ENCODE peak calls at places on chromosomes 4 and X, in seven cellular contexts. One of them, this sample, is unnamed.

GRCh38 chr4:7666744-7667143 is 232.0 kb upstream of the PSAPL1 start:
- DNase-seq in activated naive CD8-positive, alpha-beta T cell treated with anti-CD3 and anti-CD28 coated beads, Interleukin-2, amount 50 U/mL, for 16 hours: no peak
- DNase-seq in activated CD4-positive, alpha-beta T cell treated with anti-CD3 and anti-CD28 coated beads, Interleukin-2, amount 50 U/mL, for 48 hours: no peak
- DNase-seq in MG63: no peak
- DNase-seq in fibroblast of mammary gland: no peak
- DNase-seq in transverse colon: no peak
- DNase-seq in KBM-7: no peak
- DNase-seq in this sample: no peak

GRCh38 chrX:71999535-71999934 is 88.9 kb downstream of the NHSL2 start:
- DNase-seq in activated naive CD8-positive, alpha-beta T cell treated with anti-CD3 and anti-CD28 coated beads, Interleukin-2, amount 50 U/mL, for 16 hours: no peak
- DNase-seq in activated CD4-positive, alpha-beta T cell treated with anti-CD3 and anti-CD28 coated beads, Interleukin-2, amount 50 U/mL, for 48 hours: no peak
- DNase-seq in MG63: no peak
- DNase-seq in fibroblast of mammary gland: no peak
- DNase-seq in transverse colon: no peak
- DNase-seq in KBM-7: no peak
- DNase-seq in this sample: no peak

GRCh38 chr4:43757147-43757546 is 691.5 kb downstream of the KCTD8 start:
- DNase-seq in activated naive CD8-positive, alpha-beta T cell treated with anti-CD3 and anti-CD28 coated beads, Interleukin-2, amount 50 U/mL, for 16 hours: no peak
- DNase-seq in activated CD4-positive, alpha-beta T cell treated with anti-CD3 and anti-CD28 coated beads, Interleukin-2, amount 50 U/mL, for 48 hours: no peak
- DNase-seq in MG63: no peak
- DNase-seq in fibroblast of mammary gland: no peak
- DNase-seq in transverse colon: no peak
- DNase-seq in KBM-7: no peak
- DNase-seq in this sample: no peak

GRCh38 chrX:109732319-109732779 is 708 bp downstream of the ACSL4 start:
- DNase-seq in activated naive CD8-positive, alpha-beta T cell treated with anti-CD3 and anti-CD28 coated beads, Interleukin-2, amount 50 U/mL, for 16 hours: no peak
- DNase-seq in activated CD4-positive, alpha-beta T cell treated with anti-CD3 and anti-CD28 coated beads, Interleukin-2, amount 50 U/mL, for 48 hours: peak
- DNase-seq in MG63: peak
- DNase-seq in fibroblast of mammary gland: peak
- DNase-seq in transverse colon: no peak
- DNase-seq in KBM-7: peak
- DNase-seq in this sample: peak

GRCh38 chr4:7381890-7382633 is 52.7 kb downstream of the PSAPL1 start:
- DNase-seq in activated naive CD8-positive, alpha-beta T cell treated with anti-CD3 and anti-CD28 coated beads, Interleukin-2, amount 50 U/mL, for 16 hours: no peak
- DNase-seq in activated CD4-positive, alpha-beta T cell treated with anti-CD3 and anti-CD28 coated beads, Interleukin-2, amount 50 U/mL, for 48 hours: no peak
- DNase-seq in MG63: no peak
- DNase-seq in fibroblast of mammary gland: no peak
- DNase-seq in transverse colon: no peak
- DNase-seq in KBM-7: no peak
- DNase-seq in this sample: peak

GRCh38 chrX:41561045-41561444 is 113.9 kb downstream of the NYX start:
- DNase-seq in activated naive CD8-positive, alpha-beta T cell treated with anti-CD3 and anti-CD28 coated beads, Interleukin-2, amount 50 U/mL, for 16 hours: no peak
- DNase-seq in activated CD4-positive, alpha-beta T cell treated with anti-CD3 and anti-CD28 coated beads, Interleukin-2, amount 50 U/mL, for 48 hours: peak
- DNase-seq in MG63: peak
- DNase-seq in fibroblast of mammary gland: peak
- DNase-seq in transverse colon: no peak
- DNase-seq in KBM-7: peak
- DNase-seq in this sample: no peak

GRCh38 chr4:82611982-82612381 is 50.2 kb upstream of the TMEM150C start:
- DNase-seq in activated naive CD8-positive, alpha-beta T cell treated with anti-CD3 and anti-CD28 coated beads, Interleukin-2, amount 50 U/mL, for 16 hours: no peak
- DNase-seq in activated CD4-positive, alpha-beta T cell treated with anti-CD3 and anti-CD28 coated beads, Interleukin-2, amount 50 U/mL, for 48 hours: no peak
- DNase-seq in MG63: no peak
- DNase-seq in fibroblast of mammary gland: no peak
- DNase-seq in transverse colon: no peak
- DNase-seq in KBM-7: no peak
- DNase-seq in this sample: no peak

GRCh38 chrX:19899234-19899788 is 11.9 kb upstream of the SH3KBP1 start:
- DNase-seq in activated naive CD8-positive, alpha-beta T cell treated with anti-CD3 and anti-CD28 coated beads, Interleukin-2, amount 50 U/mL, for 16 hours: no peak
- DNase-seq in activated CD4-positive, alpha-beta T cell treated with anti-CD3 and anti-CD28 coated beads, Interleukin-2, amount 50 U/mL, for 48 hours: no peak
- DNase-seq in MG63: no peak
- DNase-seq in fibroblast of mammary gland: no peak
- DNase-seq in transverse colon: no peak
- DNase-seq in KBM-7: no peak
- DNase-seq in this sample: no peak

GRCh38 chrX:147832707-147833348 is 78.9 kb upstream of the FMR1 start:
- DNase-seq in activated naive CD8-positive, alpha-beta T cell treated with anti-CD3 and anti-CD28 coated beads, Interleukin-2, amount 50 U/mL, for 16 hours: no peak
- DNase-seq in activated CD4-positive, alpha-beta T cell treated with anti-CD3 and anti-CD28 coated beads, Interleukin-2, amount 50 U/mL, for 48 hours: no peak
- DNase-seq in MG63: no peak
- DNase-seq in fibroblast of mammary gland: no peak
- DNase-seq in transverse colon: no peak
- DNase-seq in KBM-7: no peak
- DNase-seq in this sample: no peak

GRCh38 chr4:138178566-138178965 is 63.6 kb downstream of the SLC7A11 start:
- DNase-seq in activated naive CD8-positive, alpha-beta T cell treated with anti-CD3 and anti-CD28 coated beads, Interleukin-2, amount 50 U/mL, for 16 hours: no peak
- DNase-seq in activated CD4-positive, alpha-beta T cell treated with anti-CD3 and anti-CD28 coated beads, Interleukin-2, amount 50 U/mL, for 48 hours: no peak
- DNase-seq in MG63: no peak
- DNase-seq in fibroblast of mammary gland: peak
- DNase-seq in transverse colon: no peak
- DNase-seq in KBM-7: no peak
- DNase-seq in this sample: no peak

GRCh38 chr4:142315999-142316398 is 530.1 kb downstream of the INPP4B start:
- DNase-seq in activated naive CD8-positive, alpha-beta T cell treated with anti-CD3 and anti-CD28 coated beads, Interleukin-2, amount 50 U/mL, for 16 hours: no peak
- DNase-seq in activated CD4-positive, alpha-beta T cell treated with anti-CD3 and anti-CD28 coated beads, Interleukin-2, amount 50 U/mL, for 48 hours: no peak
- DNase-seq in MG63: no peak
- DNase-seq in fibroblast of mammary gland: no peak
- DNase-seq in transverse colon: no peak
- DNase-seq in KBM-7: no peak
- DNase-seq in this sample: no peak

GRCh38 chrX:53160297-53160983 is 64.6 kb downstream of the KDM5C start:
- DNase-seq in activated naive CD8-positive, alpha-beta T cell treated with anti-CD3 and anti-CD28 coated beads, Interleukin-2, amount 50 U/mL, for 16 hours: no peak
- DNase-seq in activated CD4-positive, alpha-beta T cell treated with anti-CD3 and anti-CD28 coated beads, Interleukin-2, amount 50 U/mL, for 48 hours: no peak
- DNase-seq in MG63: no peak
- DNase-seq in fibroblast of mammary gland: no peak
- DNase-seq in transverse colon: peak
- DNase-seq in KBM-7: no peak
- DNase-seq in this sample: no peak

GRCh38 chrX:50874878-50875277 is 35.7 kb upstream of the BMP15 start:
- DNase-seq in activated naive CD8-positive, alpha-beta T cell treated with anti-CD3 and anti-CD28 coated beads, Interleukin-2, amount 50 U/mL, for 16 hours: no peak
- DNase-seq in activated CD4-positive, alpha-beta T cell treated with anti-CD3 and anti-CD28 coated beads, Interleukin-2, amount 50 U/mL, for 48 hours: no peak
- DNase-seq in MG63: no peak
- DNase-seq in fibroblast of mammary gland: no peak
- DNase-seq in transverse colon: no peak
- DNase-seq in KBM-7: no peak
- DNase-seq in this sample: no peak

GRCh38 chrX:38811515-38812239 is 10.4 kb downstream of the MID1IP1 start:
- DNase-seq in activated naive CD8-positive, alpha-beta T cell treated with anti-CD3 and anti-CD28 coated beads, Interleukin-2, amount 50 U/mL, for 16 hours: no peak
- DNase-seq in activated CD4-positive, alpha-beta T cell treated with anti-CD3 and anti-CD28 coated beads, Interleukin-2, amount 50 U/mL, for 48 hours: no peak
- DNase-seq in MG63: no peak
- DNase-seq in fibroblast of mammary gland: no peak
- DNase-seq in transverse colon: no peak
- DNase-seq in KBM-7: peak
- DNase-seq in this sample: no peak

GRCh38 chr4:89829470-89830138 is 7.4 kb downstream of the SNCA start:
- DNase-seq in activated naive CD8-positive, alpha-beta T cell treated with anti-CD3 and anti-CD28 coated beads, Interleukin-2, amount 50 U/mL, for 16 hours: no peak
- DNase-seq in activated CD4-positive, alpha-beta T cell treated with anti-CD3 and anti-CD28 coated beads, Interleukin-2, amount 50 U/mL, for 48 hours: no peak
- DNase-seq in MG63: no peak
- DNase-seq in fibroblast of mammary gland: peak
- DNase-seq in transverse colon: peak
- DNase-seq in KBM-7: peak
- DNase-seq in this sample: no peak

GRCh38 chr4:973431-974397 is at the start of gene DGKQ:
- DNase-seq in activated naive CD8-positive, alpha-beta T cell treated with anti-CD3 and anti-CD28 coated beads, Interleukin-2, amount 50 U/mL, for 16 hours: peak
- DNase-seq in activated CD4-positive, alpha-beta T cell treated with anti-CD3 and anti-CD28 coated beads, Interleukin-2, amount 50 U/mL, for 48 hours: peak
- DNase-seq in MG63: peak
- DNase-seq in fibroblast of mammary gland: peak
- DNase-seq in transverse colon: peak
- DNase-seq in KBM-7: no peak
- DNase-seq in this sample: peak

GRCh38 chrX:21490341-21490740 is 116.1 kb downstream of the CNKSR2 start:
- DNase-seq in activated naive CD8-positive, alpha-beta T cell treated with anti-CD3 and anti-CD28 coated beads, Interleukin-2, amount 50 U/mL, for 16 hours: no peak
- DNase-seq in activated CD4-positive, alpha-beta T cell treated with anti-CD3 and anti-CD28 coated beads, Interleukin-2, amount 50 U/mL, for 48 hours: no peak
- DNase-seq in MG63: no peak
- DNase-seq in fibroblast of mammary gland: no peak
- DNase-seq in transverse colon: no peak
- DNase-seq in KBM-7: no peak
- DNase-seq in this sample: no peak

GRCh38 chr4:5722328-5722727 is 11.3 kb downstream of the EVC start:
- DNase-seq in activated naive CD8-positive, alpha-beta T cell treated with anti-CD3 and anti-CD28 coated beads, Interleukin-2, amount 50 U/mL, for 16 hours: no peak
- DNase-seq in activated CD4-positive, alpha-beta T cell treated with anti-CD3 and anti-CD28 coated beads, Interleukin-2, amount 50 U/mL, for 48 hours: no peak
- DNase-seq in MG63: no peak
- DNase-seq in fibroblast of mammary gland: peak
- DNase-seq in transverse colon: no peak
- DNase-seq in KBM-7: no peak
- DNase-seq in this sample: no peak

GRCh38 chr4:182642831-182643230 is 274.4 kb downstream of the DCTD start:
- DNase-seq in activated naive CD8-positive, alpha-beta T cell treated with anti-CD3 and anti-CD28 coated beads, Interleukin-2, amount 50 U/mL, for 16 hours: no peak
- DNase-seq in activated CD4-positive, alpha-beta T cell treated with anti-CD3 and anti-CD28 coated beads, Interleukin-2, amount 50 U/mL, for 48 hours: no peak
- DNase-seq in MG63: no peak
- DNase-seq in fibroblast of mammary gland: peak
- DNase-seq in transverse colon: no peak
- DNase-seq in KBM-7: no peak
- DNase-seq in this sample: peak

GRCh38 chr4:4864940-4865704 is 5.7 kb downstream of the MSX1 start:
- DNase-seq in activated naive CD8-positive, alpha-beta T cell treated with anti-CD3 and anti-CD28 coated beads, Interleukin-2, amount 50 U/mL, for 16 hours: no peak
- DNase-seq in activated CD4-positive, alpha-beta T cell treated with anti-CD3 and anti-CD28 coated beads, Interleukin-2, amount 50 U/mL, for 48 hours: no peak
- DNase-seq in MG63: no peak
- DNase-seq in fibroblast of mammary gland: no peak
- DNase-seq in transverse colon: no peak
- DNase-seq in KBM-7: no peak
- DNase-seq in this sample: peak

GRCh38 chr4:3702551-3703221 is 63.5 kb upstream of the ADRA2C start:
- DNase-seq in activated naive CD8-positive, alpha-beta T cell treated with anti-CD3 and anti-CD28 coated beads, Interleukin-2, amount 50 U/mL, for 16 hours: no peak
- DNase-seq in activated CD4-positive, alpha-beta T cell treated with anti-CD3 and anti-CD28 coated beads, Interleukin-2, amount 50 U/mL, for 48 hours: no peak
- DNase-seq in MG63: no peak
- DNase-seq in fibroblast of mammary gland: no peak
- DNase-seq in transverse colon: no peak
- DNase-seq in KBM-7: no peak
- DNase-seq in this sample: no peak

GRCh38 chr4:78069309-78069708 is 12.2 kb downstream of the FRAS1 start:
- DNase-seq in activated naive CD8-positive, alpha-beta T cell treated with anti-CD3 and anti-CD28 coated beads, Interleukin-2, amount 50 U/mL, for 16 hours: no peak
- DNase-seq in activated CD4-positive, alpha-beta T cell treated with anti-CD3 and anti-CD28 coated beads, Interleukin-2, amount 50 U/mL, for 48 hours: no peak
- DNase-seq in MG63: no peak
- DNase-seq in fibroblast of mammary gland: no peak
- DNase-seq in transverse colon: no peak
- DNase-seq in KBM-7: no peak
- DNase-seq in this sample: no peak

GRCh38 chrX:130994671-130995070 is 63.5 kb upstream of the ARHGAP36 start:
- DNase-seq in activated naive CD8-positive, alpha-beta T cell treated with anti-CD3 and anti-CD28 coated beads, Interleukin-2, amount 50 U/mL, for 16 hours: no peak
- DNase-seq in activated CD4-positive, alpha-beta T cell treated with anti-CD3 and anti-CD28 coated beads, Interleukin-2, amount 50 U/mL, for 48 hours: peak
- DNase-seq in MG63: no peak
- DNase-seq in fibroblast of mammary gland: peak
- DNase-seq in transverse colon: no peak
- DNase-seq in KBM-7: peak
- DNase-seq in this sample: peak

GRCh38 chr4:2936773-2937145 is 26.4 kb downstream of the NOP14 start:
- DNase-seq in activated naive CD8-positive, alpha-beta T cell treated with anti-CD3 and anti-CD28 coated beads, Interleukin-2, amount 50 U/mL, for 16 hours: no peak
- DNase-seq in activated CD4-positive, alpha-beta T cell treated with anti-CD3 and anti-CD28 coated beads, Interleukin-2, amount 50 U/mL, for 48 hours: peak
- DNase-seq in MG63: peak
- DNase-seq in fibroblast of mammary gland: peak
- DNase-seq in transverse colon: no peak
- DNase-seq in KBM-7: no peak
- DNase-seq in this sample: no peak

GRCh38 chrX:316351-317325 is 2.0 kb downstream of the GTPBP6 start:
- DNase-seq in activated naive CD8-positive, alpha-beta T cell treated with anti-CD3 and anti-CD28 coated beads, Interleukin-2, amount 50 U/mL, for 16 hours: no peak
- DNase-seq in activated CD4-positive, alpha-beta T cell treated with anti-CD3 and anti-CD28 coated beads, Interleukin-2, amount 50 U/mL, for 48 hours: no peak
- DNase-seq in MG63: no peak
- DNase-seq in fibroblast of mammary gland: no peak
- DNase-seq in transverse colon: peak
- DNase-seq in KBM-7: no peak
- DNase-seq in this sample: no peak

GRCh38 chrX:40105016-40105790 is 7.4 kb upstream of the BCOR start:
- DNase-seq in activated naive CD8-positive, alpha-beta T cell treated with anti-CD3 and anti-CD28 coated beads, Interleukin-2, amount 50 U/mL, for 16 hours: no peak
- DNase-seq in activated CD4-positive, alpha-beta T cell treated with anti-CD3 and anti-CD28 coated beads, Interleukin-2, amount 50 U/mL, for 48 hours: peak
- DNase-seq in MG63: peak
- DNase-seq in fibroblast of mammary gland: no peak
- DNase-seq in transverse colon: peak
- DNase-seq in KBM-7: peak
- DNase-seq in this sample: peak

GRCh38 chr4:110854021-110854678 is 231.3 kb upstream of the PITX2 start:
- DNase-seq in activated naive CD8-positive, alpha-beta T cell treated with anti-CD3 and anti-CD28 coated beads, Interleukin-2, amount 50 U/mL, for 16 hours: no peak
- DNase-seq in activated CD4-positive, alpha-beta T cell treated with anti-CD3 and anti-CD28 coated beads, Interleukin-2, amount 50 U/mL, for 48 hours: no peak
- DNase-seq in MG63: peak
- DNase-seq in fibroblast of mammary gland: peak
- DNase-seq in transverse colon: peak
- DNase-seq in KBM-7: no peak
- DNase-seq in this sample: no peak

GRCh38 chr4:38411092-38411491 is 252.9 kb upstream of the KLF3 start:
- DNase-seq in activated naive CD8-positive, alpha-beta T cell treated with anti-CD3 and anti-CD28 coated beads, Interleukin-2, amount 50 U/mL, for 16 hours: no peak
- DNase-seq in activated CD4-positive, alpha-beta T cell treated with anti-CD3 and anti-CD28 coated beads, Interleukin-2, amount 50 U/mL, for 48 hours: peak
- DNase-seq in MG63: no peak
- DNase-seq in fibroblast of mammary gland: no peak
- DNase-seq in transverse colon: peak
- DNase-seq in KBM-7: no peak
- DNase-seq in this sample: no peak